ENCODE peak calls at places on chromosomes 11 and 22, in ten cellular contexts. E is T follicular helper cell; Q is H54; S is right atrium auricular region; J is EL; G is fibroblast of gingiva; I is GM23338; O is NCI-H460; T is effector memory CD4-positive, alpha-beta T cell; K is GM03348. C is an unnamed sample.

GRCh38 chr11:125414121-125414520 is 81.9 kb downstream of the FEZ1 start:
- DNase-seq in E (no peak), Q (no peak), S (no peak), J (no peak), G (no peak), I (no peak), O (no peak), T (no peak), K (no peak), C (no peak)

GRCh38 chr22:47158457-47158856 is 396.0 kb downstream of the TBC1D22A start:
- DNase-seq in E (no peak), Q (no peak), S (no peak), J (no peak), G (no peak), I (no peak), O (no peak), T (no peak), K (no peak), C (no peak)

GRCh38 chr11:118785362-118785761 is 5.6 kb downstream of the DDX6 start:
- DNase-seq in E (no peak), Q (no peak), S (no peak), J (peak), G (no peak), I (no peak), O (no peak), T (peak), K (no peak), C (peak)

GRCh38 chr11:96263361-96263763 is 79.6 kb downstream of the MAML2 start:
- DNase-seq in E (no peak), Q (no peak), S (no peak), J (peak), G (peak), I (no peak), O (no peak), T (no peak), K (peak), C (peak)

GRCh38 chr22:37326726-37327125 is 44.4 kb downstream of the CYTH4 start:
- DNase-seq in E (no peak), Q (no peak), S (no peak), J (no peak), G (no peak), I (no peak), O (no peak), T (no peak), K (no peak), C (no peak)

GRCh38 chr11:65479184-65480145 is 19.4 kb upstream of the MALAT1 start:
- DNase-seq in E (no peak), Q (no peak), S (no peak), J (peak), G (peak), I (peak), O (no peak), T (no peak), K (peak), C (peak)

GRCh38 chr11:67119577-67120391 is 721 bp downstream of the KDM2A start:
- DNase-seq in E (no peak), Q (no peak), S (no peak), J (peak), G (no peak), I (peak), O (no peak), T (no peak), K (peak), C (no peak)

GRCh38 chr11:76885390-76886097 is 24.8 kb downstream of the ACER3 start:
- DNase-seq in E (no peak), Q (peak), S (no peak), J (peak), G (no peak), I (no peak), O (no peak), T (no peak), K (no peak), C (peak)

GRCh38 chr22:28741758-28742561 is at the start of the genes CHEK2 and HSCB:
- DNase-seq in E (peak), Q (peak), S (peak), J (peak), G (peak), I (peak), O (peak), T (peak), K (peak), C (peak)

GRCh38 chr11:70828498-70829159 is 423.7 kb downstream of the SHANK2 start:
- DNase-seq in E (no peak), Q (no peak), S (no peak), J (no peak), G (peak), I (no peak), O (no peak), T (no peak), K (peak), C (no peak)

GRCh38 chr11:134438533-134438932 is 26.5 kb upstream of the B3GAT1 start:
- DNase-seq in E (no peak), Q (no peak), S (no peak), J (no peak), G (no peak), I (no peak), O (no peak), T (no peak), K (no peak), C (no peak)

GRCh38 chr11:112794321-112794720 is 166.9 kb upstream of the NCAM1 start:
- DNase-seq in E (no peak), Q (no peak), S (no peak), J (no peak), G (no peak), I (no peak), O (no peak), T (no peak), K (peak), C (peak)

GRCh38 chr11:83736689-83737088 is 450.5 kb upstream of the CCDC90B start:
- DNase-seq in E (no peak), Q (no peak), S (no peak), J (no peak), G (no peak), I (no peak), O (no peak), T (no peak), K (no peak), C (no peak)

GRCh38 chr22:28185130-28185529 is 266.1 kb upstream of the PITPNB start:
- DNase-seq in E (no peak), Q (no peak), S (no peak), J (no peak), G (no peak), I (no peak), O (no peak), T (no peak), K (no peak), C (no peak)

GRCh38 chr22:24954114-24954463 is 1.6 kb downstream of the KIAA1671 start:
- DNase-seq in E (no peak), Q (no peak), S (no peak), J (no peak), G (no peak), I (peak), O (no peak), T (no peak), K (no peak), C (peak)

GRCh38 chr11:64863381-64864060 is 14.9 kb downstream of the EHD1 start:
- DNase-seq in E (no peak), Q (no peak), S (no peak), J (no peak), G (peak), I (no peak), O (no peak), T (no peak), K (peak), C (no peak)

GRCh38 chr11:34621876-34622275 is 983 bp downstream of the EHF start:
- DNase-seq in E (no peak), Q (no peak), S (no peak), J (no peak), G (no peak), I (no peak), O (no peak), T (no peak), K (no peak), C (no peak)

GRCh38 chr11:111205622-111206385 is 39.7 kb upstream of the POU2AF2 start:
- DNase-seq in E (no peak), Q (no peak), S (no peak), J (peak), G (no peak), I (no peak), O (no peak), T (no peak), K (peak), C (no peak)

GRCh38 chr22:49010901-49011300 is 816.8 kb downstream of the BRD1 start:
- DNase-seq in E (no peak), Q (no peak), S (peak), J (no peak), G (no peak), I (no peak), O (no peak), T (no peak), K (no peak), C (no peak)

GRCh38 chr11:71948314-71949027 is 19.6 kb downstream of the RNF121 start:
- DNase-seq in E (no peak), Q (no peak), S (no peak), J (no peak), G (no peak), I (no peak), O (no peak), T (no peak), K (no peak), C (peak)